ENCODE peak calls at places on chromosomes 6 and 20, in five cellular contexts. Y is K562, F is PC-3, K is GM23338, Q is OCI-LY7. G is an unnamed sample.

GRCh38 chr6:39887692-39888450 is 46.4 kb downstream of the MOCS1 start:
- DNase-seq in K (no peak), Q (no peak), Y (no peak), F (peak; percentile 7), G (peak; percentile 34)

GRCh38 chr20:16011061-16011460 is 562.2 kb downstream of the KIF16B start:
- DNase-seq in K (no peak), F (no peak), Y (no peak), Q (no peak), G (no peak)

GRCh38 chr20:24529032-24529431 is 59.6 kb downstream of the SYNDIG1 start:
- DNase-seq in K (no peak), Q (no peak), F (no peak), Y (no peak), G (no peak)

GRCh38 chr6:52160468-52161104 is 25.6 kb upstream of the IL17A start:
- DNase-seq in Q (no peak), Y (no peak), F (no peak), K (no peak), G (no peak)

GRCh38 chr6:57257911-57258541 is 35.9 kb upstream of the RAB23 start:
- DNase-seq in Q (no peak), F (no peak), K (peak; percentile 3), Y (no peak), G (no peak)

GRCh38 chr6:11494786-11495564 is 42.6 kb upstream of the TMEM170B start:
- DNase-seq in Y (no peak), Q (no peak), K (no peak), F (no peak), G (no peak)

GRCh38 chr6:33176906-33177305 is 15.4 kb downstream of the COL11A2 start:
- DNase-seq in K (no peak), Y (no peak), Q (no peak), F (no peak), G (no peak)

GRCh38 chr6:93919365-93919764 is 500.0 kb upstream of the EPHA7 start:
- DNase-seq in Q (no peak), K (no peak), F (no peak), Y (no peak), G (no peak)

GRCh38 chr20:46305331-46305972 is 2.8 kb downstream of the CDH22 start:
- DNase-seq in Q (no peak), K (no peak), Y (no peak), F (no peak), G (no peak)

GRCh38 chr6:118918326-118918725 is 16.6 kb downstream of the MCM9 start:
- DNase-seq in K (no peak), F (no peak), Y (no peak), Q (no peak), G (no peak)

GRCh38 chr6:106502534-106502933 is 126.8 kb downstream of the RTN4IP1 start:
- DNase-seq in F (peak; percentile 48), Y (no peak), Q (no peak), K (no peak), G (no peak)

GRCh38 chr20:46939031-46939430 is 44.4 kb downstream of the EYA2 start:
- DNase-seq in Q (peak; percentile 37), Y (peak; percentile 48), K (peak; percentile 82), F (peak; percentile 38), G (no peak)

DNA sequence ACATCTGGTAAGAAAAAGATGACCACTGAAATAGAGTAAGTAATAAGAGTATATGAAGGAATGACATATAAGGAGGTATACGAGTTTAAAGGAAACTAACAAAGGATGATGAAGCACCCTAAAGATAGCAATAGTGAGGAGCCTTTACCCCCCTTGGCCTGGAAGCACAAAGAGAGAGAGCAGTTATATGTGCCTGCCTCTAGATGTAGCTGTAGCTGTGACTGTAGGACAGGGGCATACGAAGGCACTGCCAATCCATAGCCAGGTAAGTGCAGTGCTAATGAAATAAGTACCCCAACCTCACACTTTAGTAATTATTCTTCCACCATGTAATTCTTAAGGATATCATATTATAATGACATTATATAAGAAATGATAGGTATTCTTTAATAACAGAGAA is 90.1 kb upstream of the FKBP1C start:
- DNase-seq in F (no peak), K (peak; percentile 37), Q (no peak), Y (no peak), G (no peak)
- TF ChIP-seq CTCF in F (peak; percentile 18), K (peak; percentile 38), Q (peak; percentile 48), Y (no peak), G (no peak)

GRCh38 chr6:46040288-46040687 is 24.6 kb upstream of the CLIC5 start:
- DNase-seq in Q (no peak), K (no peak), Y (no peak), F (no peak), G (no peak)

GRCh38 chr6:46044876-46045617 is 29.4 kb upstream of the CLIC5 start:
- DNase-seq in F (peak; percentile 83), Q (no peak), K (no peak), Y (no peak), G (no peak)

GRCh38 chr6:46039646-46040045 is 24.0 kb upstream of the CLIC5 start:
- DNase-seq in F (no peak), Y (no peak), K (no peak), Q (no peak), G (no peak)

GRCh38 chr6:46046558-46047169 is 31.0 kb upstream of the CLIC5 start:
- DNase-seq in K (no peak), F (no peak), Y (no peak), Q (no peak), G (no peak)

DNA sequence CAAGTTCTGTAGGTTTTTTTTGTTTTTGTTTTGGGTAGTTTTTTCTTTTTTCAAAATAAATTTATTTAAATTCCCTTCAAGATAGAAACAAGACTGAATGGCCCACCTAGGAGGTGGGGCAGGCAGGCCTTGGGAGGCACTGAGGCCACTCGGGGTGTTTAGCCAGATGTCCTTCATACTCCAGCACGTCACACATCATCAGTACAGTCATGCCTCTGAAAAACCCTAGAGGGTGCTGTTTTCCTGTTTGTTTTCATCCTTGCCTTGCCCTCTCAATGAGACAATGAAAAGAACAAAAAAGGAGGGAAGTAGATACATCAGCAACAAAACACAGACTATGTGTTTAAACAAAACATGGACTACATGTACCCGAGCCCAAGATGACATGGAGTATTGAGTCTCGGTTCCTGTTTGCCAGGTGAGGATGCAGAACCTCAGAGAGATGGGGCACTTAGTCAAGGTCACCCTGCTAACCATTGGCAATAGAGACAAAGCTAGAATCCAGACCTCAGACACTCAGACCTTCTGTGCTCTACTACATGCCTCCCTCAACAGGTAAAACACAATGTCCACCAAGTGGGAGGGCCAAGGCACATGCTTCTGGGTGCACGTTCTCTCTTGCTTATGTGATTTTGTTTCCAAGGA is 26.8 kb upstream of the CLIC5 start:
- DNase-seq in F (peak; percentile 59), Q (peak; percentile 30), K (peak; percentile 75), Y (peak; percentile 34), G (peak; percentile 16)
- TF ChIP-seq CTCF in F (peak; percentile 79), Q (peak; percentile 81), K (peak; percentile 74), Y (peak; percentile 39), G (peak; percentile 67)

GRCh38 chr6:25013249-25013648 is 77.5 kb upstream of the RIPOR2 start:
- DNase-seq in F (no peak), Q (peak; percentile 64), Y (peak; percentile 18), K (peak; percentile 56), G (no peak)
- TF ChIP-seq CTCF in F (peak; percentile 52), Q (peak; percentile 85), Y (peak; percentile 42), K (peak; percentile 63), G (no peak)

GRCh38 chr6:35480176-35480575 is 12.0 kb downstream of the RPL10A start:
- DNase-seq in Q (no peak), Y (no peak), F (no peak), K (no peak), G (no peak)

GRCh38 chr6:35483490-35483889 is 13.4 kb downstream of the TEAD3 start:
- DNase-seq in Q (no peak), K (no peak), F (no peak), Y (no peak), G (no peak)

GRCh38 chr6:35483062-35483461 is 13.8 kb downstream of the TEAD3 start:
- DNase-seq in K (no peak), Q (no peak), Y (no peak), F (no peak), G (no peak)

GRCh38 chr6:35483892-35484645 is 12.8 kb downstream of the TEAD3 start:
- DNase-seq in F (no peak), Y (no peak), Q (no peak), K (no peak), G (no peak)

GRCh38 chr6:35481215-35481614 is 13.0 kb downstream of the RPL10A start:
- DNase-seq in Y (no peak), Q (no peak), K (no peak), F (no peak), G (no peak)
- TF ChIP-seq CTCF in Y (no peak), Q (no peak), K (no peak), F (no peak), G (no peak)

GRCh38 chr20:59671661-59672471 is 67.5 kb downstream of the PHACTR3 start:
- DNase-seq in Q (no peak), K (no peak), Y (no peak), F (no peak), G (no peak)
- TF ChIP-seq CTCF in Q (no peak), K (no peak), Y (no peak), F (no peak), G (no peak)

DNA sequence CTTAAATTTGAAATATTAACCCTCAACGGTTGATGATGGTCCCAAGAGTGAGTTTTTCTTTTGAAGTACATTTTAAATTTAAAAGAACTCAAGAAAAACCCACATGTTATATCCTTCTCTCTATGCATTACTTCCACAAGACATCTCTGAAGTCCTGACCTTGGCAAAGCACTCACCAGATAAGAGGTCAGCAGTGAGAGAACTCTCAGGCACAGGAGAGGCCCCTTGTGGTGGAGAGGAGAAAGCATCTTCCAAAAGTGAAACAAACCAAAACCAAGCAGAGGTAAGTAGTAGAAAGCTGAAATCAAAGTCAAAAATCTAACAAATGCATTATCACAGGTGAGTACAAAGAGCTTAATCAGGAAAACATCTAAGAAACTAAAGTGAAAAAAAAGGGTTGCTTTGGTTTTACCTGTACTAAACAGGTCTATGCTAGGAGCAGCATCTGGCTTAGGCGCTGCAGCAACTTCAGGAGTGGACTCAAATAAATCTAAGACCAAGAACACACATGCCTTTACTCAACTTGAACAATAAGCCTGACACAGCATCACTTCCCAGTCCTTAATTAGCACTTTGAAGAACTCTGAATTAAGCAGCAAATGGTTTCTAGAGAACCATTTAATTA is 80.5 kb downstream of the PRSS35 start:
- DNase-seq in F (peak; percentile 38), K (peak; percentile 77), Y (peak; percentile 62), Q (peak; percentile 19), G (peak; percentile 14)
- TF ChIP-seq CTCF in F (peak; percentile 63), K (peak; percentile 73), Y (peak; percentile 64), Q (peak; percentile 74), G (peak; percentile 42)